ENCODE peak calls at places on chromosomes 13 and 19, in five cellular contexts. P, C, N, O and D are unnamed samples.

GRCh38 chr13:51802601-51803000 is 1.4 kb downstream of the DHRS12 start:
- DNase-seq in P (no peak), C (no peak), N (no peak), O (no peak), D (no peak)

GRCh38 chr19:15449620-15450527 is at the start of gene WIZ:
- DNase-seq in P (peak), C (peak), N (peak), O (peak), D (peak)

GRCh38 chr19:53311897-53312296 is 21.7 kb upstream of the ZNF845 start:
- DNase-seq in P (no peak), C (no peak), N (no peak), O (no peak), D (no peak)

GRCh38 chr13:58855283-58855682 is 1223.7 kb downstream of the PCDH17 start:
- DNase-seq in P (no peak), C (no peak), N (no peak), O (no peak), D (no peak)

GRCh38 chr13:43573361-43573740 is 213.4 kb downstream of the ENOX1 start:
- DNase-seq in P (no peak), C (no peak), N (no peak), O (no peak), D (no peak)

GRCh38 chr13:111407381-111408131 is 87.1 kb downstream of the TEX29 start:
- DNase-seq in P (no peak), C (no peak), N (no peak), O (no peak), D (no peak)

GRCh38 chr19:16100524-16100923 is 11.2 kb upstream of the RAB8A start:
- DNase-seq in P (no peak), C (no peak), N (no peak), O (no peak), D (no peak)

GRCh38 chr13:27170221-27170520 is 1.4 kb downstream of the USP12 start:
- DNase-seq in P (no peak), C (no peak), N (no peak), O (no peak), D (no peak)

GRCh38 chr13:73074101-73074500 is 15.3 kb downstream of the KLF5 start:
- DNase-seq in P (no peak), C (no peak), N (no peak), O (no peak), D (no peak)

GRCh38 chr13:30796132-30796832 is 60.9 kb downstream of the ALOX5AP start:
- DNase-seq in P (no peak), C (no peak), N (peak), O (no peak), D (no peak)

GRCh38 chr19:6970478-6970877 is 50.8 kb downstream of the MBD3L2B start:
- DNase-seq in P (no peak), C (no peak), N (no peak), O (no peak), D (no peak)

GRCh38 chr19:5304486-5304885 is 36.1 kb downstream of the PTPRS start:
- DNase-seq in P (no peak), C (no peak), N (no peak), O (no peak), D (no peak)

GRCh38 chr19:37227996-37228395 is 10.0 kb downstream of the ZNF383 start:
- DNase-seq in P (no peak), C (no peak), N (no peak), O (peak), D (no peak)

GRCh38 chr19:13042443-13043130 is 47.3 kb downstream of the NFIX start:
- DNase-seq in P (no peak), C (no peak), N (no peak), O (no peak), D (no peak)

GRCh38 chr19:28427256-28428083 is 785.5 kb downstream of the UQCRFS1 start:
- DNase-seq in P (no peak), C (no peak), N (no peak), O (no peak), D (no peak)

GRCh38 chr13:89307278-89307677 is 1636.1 kb downstream of the SLITRK5 start:
- DNase-seq in P (no peak), C (no peak), N (no peak), O (no peak), D (no peak)

GRCh38 chr19:43700368-43701015 is 15.4 kb upstream of the IRGC start:
- DNase-seq in P (peak), C (peak), N (peak), O (no peak), D (no peak)

GRCh38 chr19:29576761-29577661 is 29.1 kb upstream of the POP4 start:
- DNase-seq in P (no peak), C (no peak), N (no peak), O (no peak), D (no peak)

GRCh38 chr19:45020071-45020470 is 18.8 kb upstream of the CLASRP start:
- DNase-seq in P (no peak), C (no peak), N (no peak), O (no peak), D (no peak)

GRCh38 chr13:72261732-72262131 is 394.7 kb upstream of the DACH1 start:
- DNase-seq in P (no peak), C (no peak), N (no peak), O (no peak), D (no peak)

GRCh38 chr19:33143897-33144405 is 12.0 kb downstream of the WDR88 start:
- DNase-seq in P (peak), C (peak), N (peak), O (peak), D (no peak)

GRCh38 chr13:37729876-37730275 is 131.3 kb upstream of the POSTN start:
- DNase-seq in P (no peak), C (no peak), N (no peak), O (no peak), D (no peak)

GRCh38 chr13:51222510-51223283 is 499 bp downstream of the FAM124A start:
- DNase-seq in P (no peak), C (no peak), N (no peak), O (no peak), D (no peak)

GRCh38 chr13:52706074-52706473 is 33.5 kb downstream of the CNMD start:
- DNase-seq in P (no peak), C (no peak), N (no peak), O (no peak), D (no peak)

GRCh38 chr13:51697181-51697580 is 106.8 kb downstream of the DHRS12 start:
- DNase-seq in P (no peak), C (no peak), N (no peak), O (no peak), D (no peak)

GRCh38 chr19:7869453-7869909 is 4.7 kb downstream of the PRR36 start:
- DNase-seq in P (no peak), C (peak), N (peak), O (peak), D (no peak)

GRCh38 chr19:5002143-5002542 is 33.2 kb downstream of the KDM4B start:
- DNase-seq in P (no peak), C (no peak), N (no peak), O (no peak), D (no peak)

GRCh38 chr13:45411226-45411625 is 6.9 kb downstream of the SLC25A30 start:
- DNase-seq in P (no peak), C (no peak), N (no peak), O (no peak), D (no peak)

GRCh38 chr19:13053238-13053637 is 49.4 kb downstream of the LYL1 start:
- DNase-seq in P (no peak), C (no peak), N (no peak), O (no peak), D (no peak)

GRCh38 chr13:31409678-31410356 is 210.0 kb downstream of the B3GLCT start:
- DNase-seq in P (no peak), C (no peak), N (no peak), O (no peak), D (no peak)

GRCh38 chr19:41912899-41913475 is 15.3 kb downstream of the ERFL start:
- DNase-seq in P (no peak), C (no peak), N (no peak), O (peak), D (no peak)

GRCh38 chr13:45209229-45209628 is 8.4 kb upstream of the KCTD4 start:
- DNase-seq in P (no peak), C (no peak), N (no peak), O (no peak), D (no peak)

GRCh38 chr13:45932611-45933182 is 81.1 kb upstream of the SIAH3 start:
- DNase-seq in P (no peak), C (no peak), N (no peak), O (no peak), D (no peak)

GRCh38 chr13:98576963-98577822 is at the start of gene STK24:
- DNase-seq in P (no peak), C (peak), N (peak), O (peak), D (peak)

GRCh38 chr19:13652810-13653590 is 111.3 kb upstream of the MRI1 start:
- DNase-seq in P (no peak), C (no peak), N (no peak), O (no peak), D (no peak)

GRCh38 chr19:53086949-53087348 is 16.3 kb downstream of the ZNF160 start:
- DNase-seq in P (peak), C (no peak), N (peak), O (no peak), D (no peak)

GRCh38 chr13:72384879-72385278 is 342.6 kb downstream of the MZT1 start:
- DNase-seq in P (no peak), C (no peak), N (no peak), O (no peak), D (no peak)

GRCh38 chr13:102197193-102197592 is 204.7 kb downstream of the FGF14 start:
- DNase-seq in P (no peak), C (no peak), N (no peak), O (no peak), D (no peak)
- TF ChIP-seq CTCF in P (no peak), C (no peak), N (no peak), O (no peak), D (no peak)

GRCh38 chr19:38796154-38796553 is 7.2 kb downstream of the LGALS7B start:
- DNase-seq in P (no peak), C (no peak), N (no peak), O (no peak), D (no peak)
- TF ChIP-seq CTCF in P (no peak), C (no peak), N (no peak), O (no peak), D (no peak)

DNA sequence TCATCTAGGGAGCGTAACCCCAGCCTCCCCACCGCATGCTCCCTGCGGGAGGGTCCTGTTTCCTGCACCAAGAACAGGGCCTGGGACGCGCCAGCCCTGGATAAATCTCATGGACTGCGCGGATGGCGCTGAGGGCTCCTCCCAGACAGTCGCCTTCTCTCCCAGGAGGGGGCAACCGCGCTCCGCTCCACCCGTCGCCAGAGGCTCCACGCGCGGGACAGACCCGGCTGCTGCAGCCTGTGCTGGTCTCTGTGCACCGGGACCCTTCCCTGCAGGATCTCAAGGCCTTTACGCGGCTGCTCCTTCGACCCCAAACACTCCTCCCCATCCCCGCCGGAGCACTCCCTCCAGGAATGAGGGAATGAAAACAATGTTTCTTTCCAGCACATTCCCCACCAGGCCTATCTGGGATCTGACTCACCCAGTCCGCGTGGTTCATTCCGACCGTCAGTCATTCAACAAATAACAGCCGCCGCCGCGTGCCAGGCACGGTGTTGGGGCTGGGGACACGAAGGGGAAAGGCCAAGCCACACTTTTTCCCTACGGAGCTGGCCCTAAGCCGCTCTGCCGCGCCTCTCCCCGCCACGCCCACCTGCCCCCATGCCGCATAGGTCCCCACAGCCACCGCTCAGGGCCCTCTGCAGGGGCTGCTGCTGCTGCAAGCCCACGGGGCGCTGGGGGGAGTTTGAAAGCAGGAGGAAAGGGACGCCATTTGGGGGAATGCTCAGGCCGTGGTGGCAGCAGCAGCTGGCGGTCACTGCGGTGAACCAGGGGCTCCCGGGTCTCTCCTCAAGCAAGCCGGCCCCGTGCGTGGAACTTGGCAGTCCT is 6.0 kb downstream of the PNMA8B start:
- DNase-seq in P (no peak), C (peak), N (no peak), O (peak), D (no peak)
- TF ChIP-seq CTCF in P (peak), C (no peak), N (no peak), O (peak), D (peak)

GRCh38 chr19:36214388-36215275 is at the start of the genes ZNF146 and ZNF565:
- DNase-seq in P (peak), C (peak), N (peak), O (peak), D (peak)
- TF ChIP-seq CTCF in P (peak), C (peak), N (peak), O (no peak), D (no peak)

DNA sequence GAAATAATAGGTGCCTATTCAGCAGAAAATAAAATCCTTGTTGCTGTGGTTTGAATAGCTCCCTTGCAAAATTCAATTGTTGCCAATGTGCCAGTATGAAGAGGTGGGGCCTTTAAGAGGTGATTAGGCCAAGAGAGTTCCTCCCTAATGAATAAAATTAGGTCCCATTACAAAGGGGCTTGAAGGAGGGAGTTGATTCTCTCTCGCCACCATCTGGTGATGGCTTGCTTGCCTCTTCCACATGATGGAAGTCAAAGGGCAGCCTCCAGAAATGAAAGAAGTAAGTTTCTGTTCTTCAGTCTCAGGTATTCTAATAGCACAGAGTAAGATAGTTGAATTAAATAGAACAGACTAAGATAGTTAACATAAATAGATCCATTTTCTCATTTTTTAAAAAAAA is 3.0 kb upstream of the EEF1AKMT1 start:
- DNase-seq in P (no peak), C (no peak), N (no peak), O (no peak), D (no peak)
- TF ChIP-seq CTCF in P (no peak), C (no peak), N (no peak), O (no peak), D (no peak)

GRCh38 chr13:95552208-95552538 is 347 bp upstream of the CLDN10 start:
- DNase-seq in P (no peak), C (no peak), N (no peak), O (no peak), D (no peak)

GRCh38 chr13:95553271-95553588 is 710 bp downstream of the CLDN10 start:
- DNase-seq in P (no peak), C (no peak), N (no peak), O (no peak), D (no peak)

GRCh38 chr13:95556981-95557380 is 4.5 kb downstream of the CLDN10 start:
- DNase-seq in P (no peak), C (no peak), N (no peak), O (no peak), D (no peak)

GRCh38 chr13:95553614-95554385 is 1.3 kb downstream of the CLDN10 start:
- DNase-seq in P (no peak), C (no peak), N (no peak), O (peak), D (no peak)

GRCh38 chr13:95552539-95553270 is at the start of gene CLDN10:
- DNase-seq in P (no peak), C (no peak), N (no peak), O (peak), D (peak)
- TF ChIP-seq CTCF in P (peak), C (no peak), N (no peak), O (peak), D (peak)

GRCh38 chr19:18672044-18672451 is 11.4 kb upstream of the CRTC1 start:
- DNase-seq in P (no peak), C (no peak), N (no peak), O (no peak), D (no peak)
- TF ChIP-seq CTCF in P (no peak), C (no peak), N (no peak), O (no peak), D (no peak)

GRCh38 chr19:2212861-2213711 is 23.0 kb downstream of the PLEKHJ1 start:
- DNase-seq in P (no peak), C (peak), N (no peak), O (no peak), D (no peak)
- TF ChIP-seq CTCF in P (no peak), C (no peak), N (no peak), O (no peak), D (no peak)

DNA sequence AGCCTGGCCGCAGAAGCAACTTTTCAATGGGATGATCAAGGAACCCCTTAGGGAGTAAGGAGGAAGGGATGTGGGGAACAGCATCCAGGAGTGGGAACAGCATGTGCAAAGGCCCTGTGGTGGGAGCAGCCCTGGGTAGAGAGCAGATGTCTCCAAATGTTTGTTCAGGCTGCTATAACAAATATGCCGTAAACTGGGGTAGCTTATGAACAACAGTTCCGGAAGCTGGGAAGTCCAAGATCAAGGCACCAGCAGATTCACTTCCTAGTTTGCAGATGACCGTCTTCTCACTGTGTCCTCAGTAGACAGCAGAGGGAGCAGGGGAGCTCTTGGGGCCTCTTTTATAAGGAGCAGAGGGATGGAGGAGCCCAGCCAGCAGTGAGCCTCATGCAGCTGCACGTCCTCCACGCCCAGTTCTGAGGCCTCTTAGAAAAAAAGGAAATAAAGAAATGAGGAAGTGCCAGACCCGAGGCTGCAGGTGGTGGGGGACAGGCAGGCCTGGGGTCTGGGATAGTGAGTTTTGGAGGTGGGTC is 4.2 kb upstream of the LRRC25 start:
- DNase-seq in P (no peak), C (no peak), N (no peak), O (no peak), D (no peak)
- TF ChIP-seq CTCF in P (no peak), C (no peak), N (no peak), O (no peak), D (peak)

DNA sequence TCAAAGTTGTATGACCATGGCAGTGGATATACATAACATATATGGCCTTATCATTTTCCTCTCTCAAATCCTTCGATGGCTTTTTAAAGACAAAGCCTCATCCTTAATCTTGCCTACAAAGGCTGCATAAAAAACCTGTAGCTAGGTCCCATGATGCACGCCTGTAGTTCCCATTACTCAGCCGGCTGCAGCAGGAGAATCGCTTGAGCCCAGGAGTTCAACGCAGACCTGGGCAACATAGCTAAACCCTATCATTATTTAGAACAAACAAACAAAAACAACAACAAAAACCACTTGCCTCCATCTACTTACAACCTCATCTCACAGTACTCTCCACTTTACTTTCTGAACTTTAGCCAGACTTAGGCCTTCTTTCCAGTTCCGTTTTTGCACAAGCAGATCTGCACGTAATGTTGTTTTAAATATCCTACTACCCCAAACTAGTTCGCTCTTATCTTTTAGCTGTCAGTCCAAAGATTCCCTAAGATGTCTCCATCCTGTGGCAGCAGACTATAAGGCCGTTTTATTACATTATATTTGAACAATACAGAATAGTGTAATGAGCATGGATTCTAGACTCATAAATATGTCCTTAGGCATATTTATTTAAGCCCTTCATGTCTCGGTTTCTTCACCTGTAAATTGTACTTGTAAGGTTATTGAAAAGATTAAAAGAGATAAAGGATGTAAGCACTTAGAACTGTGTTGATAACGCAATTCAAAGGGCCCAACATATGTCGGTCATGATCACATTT is 969 bp upstream of the POMP start:
- DNase-seq in P (no peak), C (no peak), N (no peak), O (no peak), D (no peak)
- TF ChIP-seq CTCF in P (no peak), C (no peak), N (no peak), O (no peak), D (no peak)